ENCODE peak calls at places on chromosomes 2 and 18, in seven cellular contexts. V is GM23248; Z is kidney; U is heart left ventricle; J is CD4-positive, alpha-beta T cell; N is neuronal stem cell; O is vagina. K is an unnamed sample.

GRCh38 chr2:177229448-177230242 is 17.1 kb downstream of the HNRNPA3 start:
- DNase-seq in O (no peak), V (no peak), U (no peak), Z (no peak), J (no peak), N (no peak), K (no peak)

GRCh38 chr2:21333249-21333648 is 209.5 kb downstream of the TDRD15 start:
- DNase-seq in U (no peak), J (no peak), V (no peak), O (no peak), Z (no peak), N (no peak), K (no peak)

GRCh38 chr2:186695081-186695756 is 1.4 kb downstream of the FAM171B start:
- DNase-seq in J (no peak), U (no peak), Z (no peak), N (no peak), V (peak), O (no peak), K (no peak)

GRCh38 chr2:240956161-240956934 is 42.1 kb upstream of the SNED1 start:
- DNase-seq in J (no peak), N (no peak), V (no peak), U (peak), O (peak), Z (peak), K (no peak)

GRCh38 chr18:76979906-76980305 is 152.7 kb downstream of the MBP start:
- DNase-seq in J (no peak), U (no peak), O (peak), Z (no peak), V (no peak), N (no peak), K (no peak)

GRCh38 chr18:33812186-33812585 is 234.2 kb downstream of the ASXL3 start:
- DNase-seq in J (no peak), N (no peak), U (no peak), V (no peak), Z (no peak), O (no peak), K (no peak)

GRCh38 chr18:5879479-5879882 is 15.8 kb downstream of the TMEM200C start:
- DNase-seq in J (no peak), Z (no peak), O (no peak), N (no peak), V (peak), U (no peak), K (no peak)

GRCh38 chr2:119475857-119476244 is 44.2 kb downstream of the TMEM37 start:
- DNase-seq in V (no peak), J (no peak), Z (no peak), U (no peak), O (peak), N (no peak), K (no peak)

GRCh38 chr2:31354837-31355236 is 59.7 kb downstream of the XDH start:
- DNase-seq in N (no peak), Z (no peak), U (no peak), V (peak), O (no peak), J (no peak), K (no peak)

GRCh38 chr2:170122883-170123547 is 54.9 kb upstream of the MYO3B start:
- DNase-seq in J (no peak), V (peak), O (no peak), Z (no peak), U (no peak), N (no peak), K (no peak)

GRCh38 chr2:176490061-176490861 is 221.0 kb downstream of the MTX2 start:
- DNase-seq in J (no peak), O (no peak), V (no peak), Z (peak), N (peak), U (peak), K (no peak)

GRCh38 chr2:134416018-134416417 is 162.1 kb downstream of the MGAT5 start:
- DNase-seq in O (no peak), V (no peak), J (no peak), Z (no peak), U (no peak), N (no peak), K (no peak)

GRCh38 chr2:176468471-176468870 is 199.2 kb downstream of the MTX2 start:
- DNase-seq in V (peak), O (no peak), N (no peak), Z (no peak), U (no peak), J (no peak), K (no peak)

GRCh38 chr18:78241535-78242306 is 737.9 kb upstream of the SALL3 start:
- DNase-seq in V (no peak), O (no peak), U (no peak), Z (no peak), N (no peak), J (no peak), K (no peak)

GRCh38 chr2:180141600-180141999 is 134.5 kb upstream of the CWC22 start:
- DNase-seq in Z (no peak), N (no peak), V (no peak), J (no peak), U (no peak), O (no peak), K (no peak)

GRCh38 chr18:13436596-13436995 is 218.0 kb downstream of the LDLRAD4 start:
- DNase-seq in Z (no peak), J (peak), V (no peak), N (no peak), O (no peak), U (no peak), K (no peak)

GRCh38 chr2:155256803-155257202 is 558.3 kb downstream of the KCNJ3 start:
- DNase-seq in N (no peak), Z (no peak), V (no peak), U (no peak), J (no peak), O (no peak), K (peak)

GRCh38 chr2:134466141-134466540 is 212.3 kb downstream of the MGAT5 start:
- DNase-seq in O (peak), V (peak), Z (no peak), J (peak), U (no peak), N (no peak), K (no peak)

GRCh38 chr2:218644721-218645120 is 14.7 kb downstream of the ZNF142 start:
- DNase-seq in O (no peak), J (no peak), U (no peak), N (no peak), V (no peak), Z (no peak), K (no peak)

GRCh38 chr2:96800762-96801463 is 15.2 kb upstream of the CNNM3 start:
- DNase-seq in O (no peak), N (peak), V (peak), Z (peak), U (peak), J (peak), K (peak)

GRCh38 chr2:38982497-38982896 is 92.8 kb downstream of the ARHGEF33 start:
- DNase-seq in U (no peak), J (no peak), O (no peak), V (no peak), N (no peak), Z (no peak), K (no peak)

GRCh38 chr18:77560334-77560970 is 310.8 kb downstream of the GALR1 start:
- DNase-seq in O (no peak), Z (no peak), U (no peak), V (peak), N (no peak), J (no peak), K (no peak)

GRCh38 chr18:58201728-58202405 is 157.8 kb downstream of the NEDD4L start:
- DNase-seq in V (no peak), N (no peak), J (no peak), O (no peak), Z (no peak), U (no peak), K (no peak)

GRCh38 chr18:58201268-58201667 is 157.2 kb downstream of the NEDD4L start:
- DNase-seq in N (no peak), V (no peak), Z (no peak), O (no peak), U (no peak), J (no peak), K (no peak)

GRCh38 chr18:58205780-58206160 is 161.7 kb downstream of the NEDD4L start:
- DNase-seq in N (no peak), O (no peak), Z (no peak), V (no peak), J (no peak), U (no peak), K (no peak)

GRCh38 chr18:58205087-58205779 is 161.2 kb downstream of the NEDD4L start:
- DNase-seq in Z (no peak), U (no peak), J (no peak), O (no peak), V (peak), N (no peak), K (no peak)

GRCh38 chr18:58202406-58202730 is 158.3 kb downstream of the NEDD4L start:
- DNase-seq in N (no peak), U (no peak), J (no peak), V (peak), Z (peak), O (no peak), K (no peak)
- H3K27ac ChIP-seq in N (no peak), U (peak), J (no peak), V (no peak), Z (peak), O (no peak), K (no peak)

DNA sequence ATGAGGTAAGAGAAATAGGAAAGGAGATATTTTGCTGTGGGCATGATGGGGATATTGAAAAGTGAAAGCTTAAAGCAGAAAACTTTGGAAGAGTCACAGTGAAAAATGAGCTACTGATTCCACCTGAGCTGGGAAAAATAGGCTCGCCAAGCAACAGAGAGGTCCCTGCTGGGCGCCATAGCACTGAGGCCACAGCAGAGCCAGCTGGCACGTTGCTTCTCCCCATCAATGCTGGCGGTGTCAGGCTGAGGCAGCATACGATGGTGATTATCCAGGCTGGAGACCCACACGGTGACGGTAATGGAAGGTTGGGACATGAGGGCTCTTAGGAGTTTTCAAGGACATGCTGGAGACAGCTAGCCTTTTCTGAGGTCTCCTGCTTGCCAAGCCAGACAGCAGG is 25.8 kb upstream of the DTNB start:
- DNase-seq in U (no peak), J (no peak), O (no peak), N (no peak), V (no peak), Z (no peak), K (peak)
- H3K27ac ChIP-seq in U (no peak), J (no peak), O (no peak), N (no peak), V (no peak), Z (no peak), K (no peak)

GRCh38 chr2:178480227-178481181 is at the start of gene PLEKHA3:
- DNase-seq in N (peak), U (peak), Z (peak), V (peak), O (peak), J (peak), K (peak)
- H3K27ac ChIP-seq in N (peak), U (peak), Z (peak), V (peak), O (peak), J (peak), K (peak)

GRCh38 chr2:105595536-105595935 is 149.2 kb upstream of the NCK2 start:
- DNase-seq in N (no peak), Z (no peak), O (no peak), V (peak), J (no peak), U (no peak), K (no peak)

GRCh38 chr2:105596522-105596921 is 148.2 kb upstream of the NCK2 start:
- DNase-seq in J (no peak), O (no peak), N (no peak), V (no peak), U (no peak), Z (no peak), K (no peak)

GRCh38 chr2:105593221-105593967 is 151.3 kb upstream of the NCK2 start:
- DNase-seq in J (no peak), Z (no peak), N (no peak), U (no peak), O (no peak), V (peak), K (no peak)

GRCh38 chr2:105592288-105592687 is 152.4 kb upstream of the NCK2 start:
- DNase-seq in O (no peak), N (no peak), U (no peak), J (no peak), Z (no peak), V (no peak), K (no peak)

GRCh38 chr2:105590780-105591660 is 153.7 kb upstream of the NCK2 start:
- DNase-seq in J (no peak), Z (no peak), N (no peak), V (no peak), O (no peak), U (no peak), K (no peak)
- H3K27ac ChIP-seq in J (no peak), Z (no peak), N (no peak), V (no peak), O (no peak), U (no peak), K (no peak)